ENCODE peak calls at places on chromosomes 12 and 14, in ten cellular contexts. F is activated CD8-positive, alpha-beta memory T cell treated with anti-CD3 and anti-CD28 coated beads for 24 hours; G is endothelial cell; W is pancreas; T is mucosa of gallbladder; E is CD8-positive, alpha-beta memory T cell; Z is AG20443; K is caudate nucleus; C is anterior cingulate cortex; O is kidney glomerular epithelial cell. Q is an unnamed sample.

GRCh38 chr14:67734675-67735074 is 33.0 kb downstream of the RDH12 start:
- DNase-seq in F (no peak), G (no peak), W (no peak), T (no peak), E (no peak), Z (peak; percentile 35), K (no peak), C (no peak), O (no peak), Q (no peak)

GRCh38 chr12:103657331-103657730 is 70.3 kb downstream of the STAB2 start:
- DNase-seq in F (no peak), G (no peak), W (no peak), T (no peak), E (no peak), Z (no peak), K (no peak), C (no peak), O (no peak), Q (peak; percentile 4)

GRCh38 chr14:42736408-42736807 is 1129.7 kb downstream of the LRFN5 start:
- DNase-seq in F (no peak), G (no peak), W (no peak), T (no peak), E (no peak), Z (no peak), K (no peak), C (no peak), O (no peak), Q (no peak)

GRCh38 chr12:104348994-104349494 is 45.5 kb downstream of the EID3 start:
- DNase-seq in F (no peak), G (no peak), W (no peak), T (no peak), E (no peak), Z (no peak), K (no peak), C (no peak), O (no peak), Q (no peak)

GRCh38 chr14:104146651-104147345 is 8.4 kb downstream of the KIF26A start:
- DNase-seq in F (no peak), G (no peak), W (no peak), T (no peak), E (no peak), Z (no peak), K (no peak), C (no peak), O (no peak), Q (no peak)

GRCh38 chr12:108814462-108815211 is 42.7 kb downstream of the SSH1 start:
- DNase-seq in F (no peak), G (no peak), W (no peak), T (no peak), E (no peak), Z (no peak), K (no peak), C (no peak), O (no peak), Q (no peak)

GRCh38 chr12:85825751-85826150 is 10.5 kb downstream of the RASSF9 start:
- DNase-seq in F (no peak), G (no peak), W (no peak), T (no peak), E (no peak), Z (no peak), K (no peak), C (no peak), O (peak; percentile 92), Q (no peak)

GRCh38 chr12:110744697-110745264 is 2.1 kb upstream of the PPP1CC start:
- DNase-seq in F (peak; percentile 54), G (no peak), W (no peak), T (peak; percentile 47), E (no peak), Z (no peak), K (no peak), C (no peak), O (no peak), Q (no peak)

GRCh38 chr12:128729628-128730121 is 94.1 kb downstream of the SLC15A4 start:
- DNase-seq in F (no peak), G (no peak), W (no peak), T (no peak), E (no peak), Z (no peak), K (no peak), C (no peak), O (peak; percentile 52), Q (no peak)

GRCh38 chr12:65594373-65594772 is 229.9 kb upstream of the HMGA2 start:
- DNase-seq in F (no peak), G (no peak), W (no peak), T (no peak), E (no peak), Z (no peak), K (no peak), C (no peak), O (no peak), Q (no peak)

GRCh38 chr12:10562306-10562933 is 51.0 kb downstream of the MAGOHB start:
- DNase-seq in F (no peak), G (peak; percentile 18), W (no peak), T (peak; percentile 36), E (peak; percentile 60), Z (peak; percentile 39), K (no peak), C (no peak), O (peak; percentile 3), Q (no peak)

GRCh38 chr14:103896578-103896977 is 31.7 kb upstream of the TDRD9 start:
- DNase-seq in F (no peak), G (no peak), W (no peak), T (no peak), E (no peak), Z (no peak), K (no peak), C (no peak), O (no peak), Q (no peak)

GRCh38 chr14:104080557-104081492 is 4.7 kb upstream of the ASPG start:
- DNase-seq in F (no peak), G (no peak), W (no peak), T (no peak), E (no peak), Z (no peak), K (no peak), C (no peak), O (no peak), Q (no peak)

GRCh38 chr12:109112720-109113465 is 3.5 kb upstream of the ACACB start:
- DNase-seq in F (no peak), G (no peak), W (peak; percentile 31), T (no peak), E (no peak), Z (no peak), K (no peak), C (no peak), O (no peak), Q (no peak)

GRCh38 chr12:32947203-32947795 is 50.7 kb upstream of the PKP2 start:
- DNase-seq in F (no peak), G (no peak), W (no peak), T (no peak), E (no peak), Z (no peak), K (peak; percentile 8), C (no peak), O (peak; percentile 28), Q (no peak)

GRCh38 chr12:57434517-57435223 is at the start of gene INHBC:
- DNase-seq in F (no peak), G (no peak), W (no peak), T (no peak), E (no peak), Z (no peak), K (no peak), C (no peak), O (no peak), Q (no peak)

GRCh38 chr12:89417246-89417977 is 65.1 kb upstream of the DUSP6 start:
- DNase-seq in F (no peak), G (no peak), W (no peak), T (no peak), E (no peak), Z (peak; percentile 44), K (no peak), C (no peak), O (no peak), Q (peak; percentile 30)

GRCh38 chr12:94458882-94459772 is 540 bp downstream of the CEP83 start:
- DNase-seq in F (no peak), G (peak; percentile 3), W (no peak), T (no peak), E (peak; percentile 29), Z (no peak), K (no peak), C (no peak), O (peak; percentile 22), Q (no peak)

GRCh38 chr12:97288526-97288925 is 174.1 kb upstream of the RMST start:
- DNase-seq in F (no peak), G (no peak), W (no peak), T (no peak), E (no peak), Z (no peak), K (no peak), C (no peak), O (no peak), Q (no peak)

GRCh38 chr14:23546450-23547035 is 5.0 kb downstream of the ZFHX2 start:
- DNase-seq in F (no peak), G (no peak), W (no peak), T (no peak), E (no peak), Z (no peak), K (no peak), C (no peak), O (no peak), Q (no peak)

GRCh38 chr12:3313655-3314305 is 177.2 kb upstream of the PRMT8 start:
- DNase-seq in F (peak; percentile 64), G (peak; percentile 50), W (no peak), T (no peak), E (no peak), Z (peak; percentile 39), K (peak; percentile 55), C (no peak), O (no peak), Q (no peak)

GRCh38 chr12:3184485-3184884 is 107.3 kb downstream of the TSPAN9 start:
- DNase-seq in F (no peak), G (no peak), W (no peak), T (no peak), E (no peak), Z (no peak), K (no peak), C (no peak), O (no peak), Q (no peak)

GRCh38 chr12:4579305-4580097 is 17.5 kb downstream of the DYRK4 start:
- DNase-seq in F (no peak), G (no peak), W (no peak), T (peak; percentile 15), E (no peak), Z (peak; percentile 23), K (no peak), C (no peak), O (no peak), Q (no peak)

GRCh38 chr12:11729008-11729407 is 79.5 kb downstream of the ETV6 start:
- DNase-seq in F (no peak), G (no peak), W (peak; percentile 93), T (peak; percentile 85), E (no peak), Z (no peak), K (no peak), C (no peak), O (no peak), Q (no peak)

GRCh38 chr12:29750131-29750927 is 33.4 kb downstream of the TMTC1 start:
- DNase-seq in F (no peak), G (no peak), W (no peak), T (no peak), E (no peak), Z (no peak), K (no peak), C (no peak), O (no peak), Q (no peak)

GRCh38 chr12:22285871-22286270 is 48.6 kb downstream of the ST8SIA1 start:
- DNase-seq in F (no peak), G (no peak), W (no peak), T (no peak), E (no peak), Z (no peak), K (no peak), C (no peak), O (peak; percentile 16), Q (no peak)

Q was measured in HFF-Myc.